ENCODE peak calls at places on chromosome 22, in eight cellular contexts. X is Kasumi-1, Z is naive B cell, K is epithelial cell of prostate, F is T-helper 2 cell, Q is NCI-H1694 treated with DMSO at 0.1 percent for 48 hours, T is pancreas, G is left ventricle myocardium superior. H is an unnamed sample.

GRCh38 chr22:44776535-44777363 is 24.4 kb downstream of the ARHGAP8 start:
- DNase-seq in K (no peak), F (no peak), Z (no peak), G (no peak), X (no peak), Q (no peak), T (no peak), H (no peak)

GRCh38 chr22:34508797-34509196 is 557.2 kb upstream of the ISX start:
- DNase-seq in K (no peak), Z (no peak), T (no peak), X (no peak), F (no peak), Q (no peak), G (no peak), H (no peak)

GRCh38 chr22:42270178-42270511 is 308 bp downstream of the TCF20 start:
- DNase-seq in Q (no peak), F (no peak), X (no peak), G (peak), T (peak), K (no peak), Z (no peak), H (peak)

GRCh38 chr22:30430933-30431332 is 5.4 kb downstream of the MTFP1 start:
- DNase-seq in Z (no peak), T (no peak), G (no peak), Q (no peak), X (no peak), F (no peak), K (no peak), H (no peak)

GRCh38 chr22:36552300-36552699 is 23.3 kb upstream of the EIF3D start:
- DNase-seq in X (peak), K (no peak), F (no peak), G (no peak), T (no peak), Q (no peak), Z (peak), H (no peak)

GRCh38 chr22:50606126-50606525 is 5.5 kb downstream of the MAPK8IP2 start:
- DNase-seq in Z (no peak), K (no peak), X (no peak), G (peak), Q (no peak), F (no peak), T (no peak), H (no peak)

GRCh38 chr22:36384766-36385400 is 2.9 kb downstream of the MYH9 start:
- DNase-seq in K (no peak), G (no peak), F (no peak), Z (peak), X (peak), Q (no peak), T (no peak), H (no peak)

GRCh38 chr22:35749808-35750207 is 32.1 kb downstream of the APOL5 start:
- DNase-seq in Z (peak), G (no peak), X (no peak), F (no peak), T (no peak), Q (no peak), K (no peak), H (no peak)

GRCh38 chr22:37907036-37907954 is 1.2 kb downstream of the MICALL1 start:
- DNase-seq in K (no peak), X (no peak), F (no peak), Q (no peak), T (no peak), Z (no peak), G (no peak), H (no peak)

GRCh38 chr22:33674357-33674756 is 245.9 kb downstream of the LARGE1 start:
- DNase-seq in Q (no peak), T (no peak), G (no peak), X (no peak), F (no peak), K (no peak), Z (no peak), H (no peak)

GRCh38 chr22:32202539-32203180 is 2.2 kb downstream of the RFPL2 start:
- DNase-seq in X (peak), K (no peak), T (peak), Z (no peak), F (no peak), G (peak), Q (peak), H (peak)

GRCh38 chr22:32324505-32325415 is 32.9 kb upstream of the RFPL3 start:
- DNase-seq in Q (no peak), F (no peak), Z (no peak), G (no peak), T (no peak), K (no peak), X (no peak), H (no peak)

GRCh38 chr22:27879923-27880322 is 39.1 kb downstream of the PITPNB start:
- DNase-seq in G (no peak), Q (no peak), Z (peak), X (peak), F (no peak), K (no peak), T (no peak), H (peak)

GRCh38 chr22:42800731-42801536 is 56.1 kb downstream of the ARFGAP3 start:
- DNase-seq in G (no peak), T (no peak), K (no peak), X (no peak), Q (no peak), Z (no peak), F (no peak), H (no peak)

GRCh38 chr22:18985761-18986160 is 49.7 kb upstream of the PRODH start:
- DNase-seq in F (no peak), G (no peak), K (no peak), Q (no peak), X (no peak), T (no peak), Z (no peak), H (no peak)

GRCh38 chr22:24845036-24845918 is 39.3 kb downstream of the SGSM1 start:
- DNase-seq in T (no peak), F (no peak), Q (no peak), X (peak), K (no peak), G (no peak), Z (no peak), H (no peak)

GRCh38 chr22:43975041-43975440 is 19.8 kb downstream of the SAMM50 start:
- DNase-seq in Z (no peak), Q (no peak), F (no peak), K (no peak), T (no peak), G (no peak), X (no peak), H (no peak)

GRCh38 chr22:35397095-35397904 is 2.6 kb upstream of the MCM5 start:
- DNase-seq in Z (no peak), Q (no peak), F (no peak), T (peak), X (no peak), G (no peak), K (no peak), H (no peak)

GRCh38 chr22:30116362-30117117 is 36.3 kb downstream of the HORMAD2 start:
- DNase-seq in X (no peak), K (peak), F (no peak), G (no peak), Q (no peak), T (no peak), Z (no peak), H (no peak)

GRCh38 chr22:27798526-27799333 is 2.8 kb downstream of the MN1 start:
- DNase-seq in G (no peak), T (no peak), X (no peak), K (no peak), F (no peak), Z (no peak), Q (peak), H (no peak)

GRCh38 chr22:33656808-33657628 is 263.3 kb downstream of the LARGE1 start:
- DNase-seq in K (no peak), X (no peak), T (no peak), F (no peak), Z (no peak), Q (no peak), G (no peak), H (no peak)

GRCh38 chr22:42937164-42937854 is 77.6 kb downstream of the PACSIN2 start:
- DNase-seq in G (no peak), Z (peak), X (peak), Q (no peak), F (no peak), T (no peak), K (peak), H (peak)

GRCh38 chr22:40789131-40789530 is 30.0 kb downstream of the SLC25A17 start:
- DNase-seq in F (no peak), Q (no peak), Z (no peak), T (no peak), K (no peak), X (no peak), G (no peak), H (no peak)

H was measured in HTR-8/SVneo.